ENCODE peak calls at places on chromosome 20, in five cellular contexts. L, K, W, P and H are unnamed samples.

GRCh38 chr20:10779911-10780310 is 106.1 kb upstream of the JAG1 start:
- DNase-seq in W (no peak), P (no peak), L (no peak), K (no peak), H (no peak)

GRCh38 chr20:44967207-44967807 is 995 bp downstream of the STK4 start:
- DNase-seq in L (no peak), P (peak; percentile 20), K (no peak), W (no peak), H (peak; percentile 33)

GRCh38 chr20:31919756-31920155 is 32.1 kb downstream of the PDRG1 start:
- DNase-seq in L (no peak), W (no peak), P (no peak), K (no peak), H (no peak)

GRCh38 chr20:56626367-56627121 is 2.6 kb upstream of the TFAP2C start:
- DNase-seq in W (no peak), L (no peak), K (no peak), P (peak; percentile 44), H (no peak)

GRCh38 chr20:41619360-41620115 is 1.4 kb upstream of the CHD6 start:
- DNase-seq in W (no peak), K (no peak), L (no peak), P (no peak), H (no peak)

GRCh38 chr20:14093652-14094051 is 98.3 kb downstream of the MACROD2 start:
- DNase-seq in L (no peak), W (no peak), K (no peak), P (no peak), H (no peak)

GRCh38 chr20:36632487-36633284 is 13.3 kb downstream of the SLA2 start:
- DNase-seq in P (no peak), W (no peak), K (no peak), L (no peak), H (no peak)

GRCh38 chr20:50003253-50003656 is 20.5 kb downstream of the SNAI1 start:
- DNase-seq in L (no peak), K (no peak), P (peak; percentile 97), W (no peak), H (peak; percentile 63)

GRCh38 chr20:63969851-63970713 is at the start of gene ZNF512B:
- DNase-seq in K (peak; percentile 35), W (no peak), L (no peak), P (no peak), H (no peak)

GRCh38 chr20:21099653-21100589 is 6.2 kb downstream of the LINC00237 start:
- DNase-seq in P (no peak), L (peak; percentile 16), W (no peak), K (no peak), H (no peak)

GRCh38 chr20:10596726-10597125 is 77.1 kb downstream of the JAG1 start:
- DNase-seq in L (no peak), P (peak; percentile 85), K (no peak), W (no peak), H (peak; percentile 65)

GRCh38 chr20:50916257-50916656 is 15.0 kb downstream of the ADNP start:
- DNase-seq in K (no peak), P (peak; percentile 92), L (no peak), W (no peak), H (peak; percentile 50)

GRCh38 chr20:29743101-29743931 is 1514.1 kb upstream of the DEFB115 start:
- DNase-seq in L (no peak), P (no peak), K (no peak), W (no peak), H (no peak)

GRCh38 chr20:19701449-19701848 is 56.6 kb upstream of the RIN2 start:
- DNase-seq in W (no peak), K (no peak), P (no peak), L (no peak), H (no peak)

GRCh38 chr20:38875170-38875993 is 50.8 kb upstream of the FAM83D start:
- DNase-seq in W (no peak), P (no peak), K (peak; percentile 61), L (no peak), H (no peak)

GRCh38 chr20:63016514-63017075 is 9.8 kb upstream of the BHLHE23 start:
- DNase-seq in W (no peak), K (no peak), P (no peak), L (no peak), H (no peak)

GRCh38 chr20:35226775-35227681 is 538 bp downstream of the MMP24 start:
- DNase-seq in P (peak; percentile 4), K (peak; percentile 58), L (no peak), W (no peak), H (peak; percentile 18)

GRCh38 chr20:61594198-61594597 is 342.1 kb downstream of the CDH4 start:
- DNase-seq in K (no peak), L (no peak), P (no peak), W (no peak), H (no peak)

GRCh38 chr20:32920066-32920465 is 61.3 kb downstream of the EFCAB8 start:
- DNase-seq in P (no peak), L (no peak), W (no peak), K (no peak), H (no peak)

GRCh38 chr20:19889011-19889953 is 127.9 kb upstream of the NAA20 start:
- DNase-seq in P (no peak), K (peak; percentile 14), L (no peak), W (no peak), H (peak; percentile 96)

GRCh38 chr20:38171301-38172010 is 6.4 kb upstream of the TGM2 start:
- DNase-seq in K (no peak), L (peak; percentile 82), W (no peak), P (no peak), H (no peak)

GRCh38 chr20:34365765-34366213 is 2.7 kb downstream of the ITCH start:
- DNase-seq in L (no peak), W (no peak), K (no peak), P (no peak), H (no peak)

GRCh38 chr20:57581202-57582028 is 20.5 kb downstream of the PCK1 start:
- DNase-seq in P (no peak), K (no peak), W (no peak), L (no peak), H (no peak)

GRCh38 chr20:38426498-38426897 is 8.6 kb downstream of the SNHG17 start:
- DNase-seq in K (no peak), W (no peak), P (no peak), L (no peak), H (no peak)

GRCh38 chr20:15836634-15837033 is 736.6 kb downstream of the KIF16B start:
- DNase-seq in L (no peak), P (no peak), W (no peak), K (no peak), H (no peak)

GRCh38 chr20:24970743-24971142 is 21.7 kb downstream of the CST7 start:
- DNase-seq in K (no peak), P (no peak), L (no peak), W (no peak), H (no peak)

GRCh38 chr20:57592263-57593092 is 27.7 kb downstream of the ZBP1 start:
- DNase-seq in K (no peak), P (no peak), W (no peak), L (no peak), H (no peak)

GRCh38 chr20:16692442-16692841 is 37.4 kb upstream of the SNRPB2 start:
- DNase-seq in P (peak; percentile 1), L (no peak), W (no peak), K (no peak), H (no peak)

GRCh38 chr20:40769677-40770285 is 80.7 kb upstream of the MAFB start:
- DNase-seq in K (no peak), W (no peak), P (no peak), L (no peak), H (no peak)

GRCh38 chr20:24491043-24491756 is 21.8 kb downstream of the SYNDIG1 start:
- DNase-seq in L (no peak), W (no peak), K (no peak), P (no peak), H (no peak)

GRCh38 chr20:57094171-57094891 is 172.1 kb downstream of the BMP7 start:
- DNase-seq in P (no peak), W (no peak), K (no peak), L (no peak), H (no peak)

GRCh38 chr20:42792052-42792451 is 397.7 kb downstream of the PTPRT start:
- DNase-seq in K (no peak), L (no peak), P (no peak), W (no peak), H (no peak)

GRCh38 chr20:59004493-59004762 is 2.6 kb downstream of the CTSZ start:
- DNase-seq in K (no peak), P (no peak), W (no peak), L (no peak), H (no peak)

GRCh38 chr20:52191132-52191435 is 495 bp downstream of the ZFP64 start:
- DNase-seq in K (peak; percentile 60), P (peak; percentile 23), L (no peak), W (no peak), H (no peak)

GRCh38 chr20:58700823-58701222 is 8.2 kb downstream of the NPEPL1 start:
- DNase-seq in K (no peak), W (no peak), L (no peak), P (no peak), H (no peak)